ENCODE peak calls at places on chromosomes 11 and 22, in seven cellular contexts. One of them, this sample, is unnamed.

GRCh38 chr22:42648368-42649260 is 578 bp downstream of the CYB5R3 start:
- DNase-seq in nephron progenitor cell: no peak
- DNase-seq in AG09309: no peak
- DNase-seq in colonic mucosa: peak
- DNase-seq in lower leg skin: peak
- DNase-seq in RWPE1: peak
- DNase-seq in tibial artery: peak
- DNase-seq in this sample: no peak

GRCh38 chr22:39183991-39184585 is 31.6 kb upstream of the CBX7 start:
- DNase-seq in tibial artery: no peak
- DNase-seq in RWPE1: no peak
- DNase-seq in lower leg skin: no peak
- DNase-seq in AG09309: no peak
- DNase-seq in colonic mucosa: no peak
- DNase-seq in nephron progenitor cell: no peak
- DNase-seq in this sample: no peak

GRCh38 chr22:27105142-27106025 is 448.0 kb downstream of the MIAT start:
- DNase-seq in lower leg skin: peak
- DNase-seq in RWPE1: no peak
- DNase-seq in colonic mucosa: peak
- DNase-seq in tibial artery: peak
- DNase-seq in nephron progenitor cell: no peak
- DNase-seq in AG09309: peak
- DNase-seq in this sample: no peak

GRCh38 chr11:121451982-121452608 is at the start of gene SORL1:
- DNase-seq in lower leg skin: no peak
- DNase-seq in nephron progenitor cell: peak
- DNase-seq in RWPE1: peak
- DNase-seq in tibial artery: peak
- DNase-seq in AG09309: no peak
- DNase-seq in colonic mucosa: peak
- DNase-seq in this sample: peak

GRCh38 chr11:123303924-123304323 is 108.9 kb upstream of the CLMP start:
- DNase-seq in nephron progenitor cell: no peak
- DNase-seq in lower leg skin: no peak
- DNase-seq in AG09309: no peak
- DNase-seq in colonic mucosa: no peak
- DNase-seq in tibial artery: no peak
- DNase-seq in RWPE1: no peak
- DNase-seq in this sample: no peak

GRCh38 chr11:121866822-121867221 is 249.2 kb downstream of the BLID start:
- DNase-seq in AG09309: no peak
- DNase-seq in tibial artery: no peak
- DNase-seq in RWPE1: no peak
- DNase-seq in nephron progenitor cell: no peak
- DNase-seq in colonic mucosa: no peak
- DNase-seq in lower leg skin: no peak
- DNase-seq in this sample: no peak

GRCh38 chr22:29992341-29993275 is 87.7 kb upstream of the HORMAD2 start:
- DNase-seq in colonic mucosa: no peak
- DNase-seq in lower leg skin: no peak
- DNase-seq in AG09309: no peak
- DNase-seq in nephron progenitor cell: no peak
- DNase-seq in RWPE1: peak
- DNase-seq in tibial artery: no peak
- DNase-seq in this sample: no peak

GRCh38 chr11:15665368-15665871 is 550.7 kb downstream of the INSC start:
- DNase-seq in nephron progenitor cell: no peak
- DNase-seq in tibial artery: no peak
- DNase-seq in RWPE1: no peak
- DNase-seq in colonic mucosa: peak
- DNase-seq in AG09309: peak
- DNase-seq in lower leg skin: no peak
- DNase-seq in this sample: no peak

GRCh38 chr11:3002871-3003270 is 10.7 kb upstream of the NAP1L4 start:
- DNase-seq in tibial artery: no peak
- DNase-seq in RWPE1: no peak
- DNase-seq in nephron progenitor cell: no peak
- DNase-seq in colonic mucosa: no peak
- DNase-seq in lower leg skin: no peak
- DNase-seq in AG09309: no peak
- DNase-seq in this sample: no peak

GRCh38 chr22:24807284-24807950 is 1.4 kb downstream of the SGSM1 start:
- DNase-seq in nephron progenitor cell: peak
- DNase-seq in lower leg skin: no peak
- DNase-seq in colonic mucosa: no peak
- DNase-seq in tibial artery: peak
- DNase-seq in RWPE1: no peak
- DNase-seq in AG09309: no peak
- DNase-seq in this sample: peak

GRCh38 chr22:23156286-23156685 is 11.0 kb downstream of the RAB36 start:
- DNase-seq in tibial artery: no peak
- DNase-seq in colonic mucosa: no peak
- DNase-seq in lower leg skin: no peak
- DNase-seq in AG09309: no peak
- DNase-seq in RWPE1: no peak
- DNase-seq in nephron progenitor cell: no peak
- DNase-seq in this sample: no peak

GRCh38 chr11:3946445-3947017 is 91.1 kb downstream of the STIM1 start:
- DNase-seq in RWPE1: no peak
- DNase-seq in AG09309: no peak
- DNase-seq in tibial artery: no peak
- DNase-seq in nephron progenitor cell: no peak
- DNase-seq in colonic mucosa: no peak
- DNase-seq in lower leg skin: no peak
- DNase-seq in this sample: no peak

GRCh38 chr11:73939096-73939495 is 11.7 kb upstream of the DNAJB13 start:
- DNase-seq in colonic mucosa: no peak
- DNase-seq in tibial artery: no peak
- DNase-seq in nephron progenitor cell: no peak
- DNase-seq in AG09309: no peak
- DNase-seq in RWPE1: no peak
- DNase-seq in lower leg skin: no peak
- DNase-seq in this sample: no peak

GRCh38 chr11:59857444-59858434 is 8.5 kb downstream of the TCN1 start:
- DNase-seq in RWPE1: peak
- DNase-seq in tibial artery: no peak
- DNase-seq in AG09309: no peak
- DNase-seq in nephron progenitor cell: no peak
- DNase-seq in colonic mucosa: no peak
- DNase-seq in lower leg skin: no peak
- DNase-seq in this sample: no peak

DNA sequence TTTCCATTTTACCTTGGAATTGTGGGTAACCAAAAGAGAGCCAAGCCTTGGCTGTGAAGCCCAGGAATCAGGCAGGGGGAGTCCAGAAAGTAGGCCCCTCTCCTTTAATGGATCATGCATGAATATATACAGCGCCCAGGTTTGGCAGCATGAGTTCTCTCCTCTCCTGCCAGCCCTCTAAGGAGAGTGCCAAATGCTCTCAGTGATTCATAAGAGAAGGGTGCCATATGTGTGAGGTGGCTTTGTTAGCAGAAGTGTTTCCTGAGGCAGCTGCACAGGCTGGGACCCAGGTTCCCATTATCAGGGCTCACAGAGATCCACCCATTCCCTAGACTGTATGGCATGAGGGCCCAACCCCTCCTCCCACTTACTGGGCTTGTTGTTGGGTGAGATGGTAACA is 52.3 kb upstream of the SCUBE2 start:
- DNase-seq in RWPE1: no peak
- DNase-seq in tibial artery: no peak
- DNase-seq in nephron progenitor cell: no peak
- DNase-seq in AG09309: no peak
- DNase-seq in lower leg skin: no peak
- DNase-seq in colonic mucosa: no peak
- DNase-seq in this sample: no peak
- TF ChIP-seq CTCF in RWPE1: no peak
- TF ChIP-seq CTCF in tibial artery: no peak
- TF ChIP-seq CTCF in nephron progenitor cell: no peak
- TF ChIP-seq CTCF in AG09309: no peak
- TF ChIP-seq CTCF in lower leg skin: no peak
- TF ChIP-seq CTCF in colonic mucosa: no peak
- TF ChIP-seq CTCF in this sample: no peak

GRCh38 chr11:19525714-19526113 is 186.9 kb upstream of the NAV2 start:
- DNase-seq in RWPE1: no peak
- DNase-seq in AG09309: no peak
- DNase-seq in nephron progenitor cell: no peak
- DNase-seq in lower leg skin: no peak
- DNase-seq in tibial artery: no peak
- DNase-seq in colonic mucosa: no peak
- DNase-seq in this sample: no peak
- TF ChIP-seq CTCF in RWPE1: no peak
- TF ChIP-seq CTCF in AG09309: no peak
- TF ChIP-seq CTCF in nephron progenitor cell: no peak
- TF ChIP-seq CTCF in lower leg skin: no peak
- TF ChIP-seq CTCF in tibial artery: no peak
- TF ChIP-seq CTCF in colonic mucosa: no peak
- TF ChIP-seq CTCF in this sample: no peak

GRCh38 chr11:117481036-117481435 is 153.4 kb downstream of the CEP164 start:
- DNase-seq in tibial artery: no peak
- DNase-seq in RWPE1: no peak
- DNase-seq in lower leg skin: no peak
- DNase-seq in AG09309: no peak
- DNase-seq in nephron progenitor cell: no peak
- DNase-seq in colonic mucosa: no peak
- DNase-seq in this sample: no peak
- TF ChIP-seq CTCF in tibial artery: no peak
- TF ChIP-seq CTCF in RWPE1: no peak
- TF ChIP-seq CTCF in lower leg skin: no peak
- TF ChIP-seq CTCF in AG09309: no peak
- TF ChIP-seq CTCF in nephron progenitor cell: no peak
- TF ChIP-seq CTCF in colonic mucosa: no peak
- TF ChIP-seq CTCF in this sample: no peak

GRCh38 chr11:11532574-11532973 is 89.2 kb downstream of the GALNT18 start:
- DNase-seq in colonic mucosa: no peak
- DNase-seq in lower leg skin: no peak
- DNase-seq in tibial artery: no peak
- DNase-seq in AG09309: no peak
- DNase-seq in nephron progenitor cell: no peak
- DNase-seq in RWPE1: no peak
- DNase-seq in this sample: no peak

GRCh38 chr11:11533057-11533456 is 88.7 kb downstream of the GALNT18 start:
- DNase-seq in AG09309: no peak
- DNase-seq in colonic mucosa: no peak
- DNase-seq in nephron progenitor cell: no peak
- DNase-seq in tibial artery: no peak
- DNase-seq in lower leg skin: no peak
- DNase-seq in RWPE1: no peak
- DNase-seq in this sample: no peak

GRCh38 chr11:11525283-11525682 is 96.5 kb downstream of the GALNT18 start:
- DNase-seq in RWPE1: no peak
- DNase-seq in lower leg skin: no peak
- DNase-seq in nephron progenitor cell: no peak
- DNase-seq in tibial artery: no peak
- DNase-seq in AG09309: no peak
- DNase-seq in colonic mucosa: no peak
- DNase-seq in this sample: no peak

GRCh38 chr11:11531127-11531526 is 90.7 kb downstream of the GALNT18 start:
- DNase-seq in nephron progenitor cell: no peak
- DNase-seq in AG09309: no peak
- DNase-seq in RWPE1: no peak
- DNase-seq in colonic mucosa: no peak
- DNase-seq in tibial artery: no peak
- DNase-seq in lower leg skin: no peak
- DNase-seq in this sample: no peak

GRCh38 chr11:11528986-11529385 is 92.8 kb downstream of the GALNT18 start:
- DNase-seq in AG09309: no peak
- DNase-seq in colonic mucosa: no peak
- DNase-seq in tibial artery: no peak
- DNase-seq in RWPE1: no peak
- DNase-seq in nephron progenitor cell: no peak
- DNase-seq in lower leg skin: no peak
- DNase-seq in this sample: no peak
- TF ChIP-seq CTCF in AG09309: no peak
- TF ChIP-seq CTCF in colonic mucosa: no peak
- TF ChIP-seq CTCF in tibial artery: no peak
- TF ChIP-seq CTCF in RWPE1: no peak
- TF ChIP-seq CTCF in nephron progenitor cell: no peak
- TF ChIP-seq CTCF in lower leg skin: no peak
- TF ChIP-seq CTCF in this sample: no peak

DNA sequence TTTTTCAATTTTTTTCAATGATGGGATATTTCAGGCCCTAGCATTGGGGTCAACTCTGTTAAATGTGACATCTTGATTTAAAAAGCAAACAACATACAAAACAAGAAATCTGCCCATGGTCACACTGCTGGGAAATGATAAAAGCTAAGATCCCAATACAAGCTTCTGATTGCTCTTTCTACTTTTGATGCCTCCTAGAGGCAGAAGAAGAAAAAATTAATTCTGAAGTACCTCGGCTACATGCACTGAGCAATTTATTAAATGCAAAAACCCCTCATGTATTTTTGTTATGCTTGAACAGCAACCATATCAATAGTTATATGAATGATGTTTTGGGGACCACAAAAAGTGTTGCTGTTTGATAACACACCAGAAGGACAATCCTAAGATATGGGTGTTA is 342.1 kb upstream of the NARS2 start:
- DNase-seq in RWPE1: no peak
- DNase-seq in tibial artery: no peak
- DNase-seq in colonic mucosa: no peak
- DNase-seq in nephron progenitor cell: no peak
- DNase-seq in lower leg skin: no peak
- DNase-seq in AG09309: no peak
- DNase-seq in this sample: no peak
- TF ChIP-seq CTCF in RWPE1: no peak
- TF ChIP-seq CTCF in tibial artery: no peak
- TF ChIP-seq CTCF in colonic mucosa: no peak
- TF ChIP-seq CTCF in nephron progenitor cell: no peak
- TF ChIP-seq CTCF in lower leg skin: no peak
- TF ChIP-seq CTCF in AG09309: peak
- TF ChIP-seq CTCF in this sample: no peak

DNA sequence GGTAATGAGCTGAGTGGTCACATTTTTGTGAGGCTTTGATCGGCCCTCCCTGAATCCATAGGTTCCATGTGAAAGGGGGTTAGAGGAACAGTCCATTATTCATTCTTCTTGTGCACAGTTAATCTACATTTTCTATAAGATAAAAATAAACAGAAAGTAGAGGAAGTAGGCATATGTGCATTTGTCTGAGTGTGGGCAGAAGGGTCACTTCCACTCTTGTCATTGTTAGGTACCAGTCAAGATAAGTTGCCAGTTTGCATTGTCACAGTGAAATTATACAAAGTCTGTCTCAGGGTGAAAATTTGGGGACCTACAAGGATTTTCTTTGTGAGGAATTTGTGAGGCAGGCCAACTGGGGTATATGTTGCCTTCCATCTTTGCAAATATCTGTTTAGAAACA is 4.6 kb upstream of the APOL4 start:
- DNase-seq in RWPE1: no peak
- DNase-seq in nephron progenitor cell: no peak
- DNase-seq in colonic mucosa: no peak
- DNase-seq in AG09309: no peak
- DNase-seq in tibial artery: no peak
- DNase-seq in lower leg skin: no peak
- DNase-seq in this sample: no peak
- TF ChIP-seq CTCF in RWPE1: no peak
- TF ChIP-seq CTCF in nephron progenitor cell: no peak
- TF ChIP-seq CTCF in colonic mucosa: no peak
- TF ChIP-seq CTCF in AG09309: no peak
- TF ChIP-seq CTCF in tibial artery: no peak
- TF ChIP-seq CTCF in lower leg skin: no peak
- TF ChIP-seq CTCF in this sample: no peak

GRCh38 chr11:46896719-46897406 is 21.5 kb downstream of the LRP4 start:
- DNase-seq in colonic mucosa: no peak
- DNase-seq in nephron progenitor cell: no peak
- DNase-seq in lower leg skin: no peak
- DNase-seq in tibial artery: no peak
- DNase-seq in RWPE1: no peak
- DNase-seq in AG09309: no peak
- DNase-seq in this sample: no peak
- TF ChIP-seq CTCF in colonic mucosa: no peak
- TF ChIP-seq CTCF in nephron progenitor cell: no peak
- TF ChIP-seq CTCF in lower leg skin: no peak
- TF ChIP-seq CTCF in tibial artery: no peak
- TF ChIP-seq CTCF in RWPE1: no peak
- TF ChIP-seq CTCF in AG09309: no peak
- TF ChIP-seq CTCF in this sample: peak

This sample was measured in endothelial cell.